ENCODE peak calls at places on chromosomes 7 and 10, in seven cellular contexts. F is substantia nigra; V is transverse colon; X is OCI-LY7; M is effector memory CD4-positive, alpha-beta T cell; S is pancreas; A is RWPE1. O is an unnamed sample.

GRCh38 chr7:101156866-101157589 is 2.8 kb downstream of the AP1S1 start:
- DNase-seq in F (no peak), V (peak; percentile 80), X (no peak), M (no peak), S (no peak), A (peak; percentile 81), O (no peak)

GRCh38 chr10:47023237-47024045 is 112.2 kb downstream of the PTPN20 start:
- DNase-seq in F (no peak), V (no peak), X (no peak), M (no peak), S (no peak), A (no peak), O (peak; percentile 20)

GRCh38 chr7:27560706-27561235 is 101.9 kb downstream of the HIBADH start:
- DNase-seq in F (no peak), V (no peak), X (no peak), M (no peak), S (no peak), A (no peak), O (no peak)

GRCh38 chr10:27547482-27547881 is 43.4 kb downstream of the RAB18 start:
- DNase-seq in F (no peak), V (no peak), X (no peak), M (no peak), S (no peak), A (no peak), O (no peak)

GRCh38 chr7:103094102-103094501 is 19.2 kb downstream of the ARMC10 start:
- DNase-seq in F (no peak), V (no peak), X (no peak), M (no peak), S (no peak), A (no peak), O (no peak)

GRCh38 chr7:67019562-67020390 is 23.1 kb downstream of the TYW1 start:
- DNase-seq in F (no peak), V (no peak), X (no peak), M (no peak), S (no peak), A (no peak), O (no peak)

GRCh38 chr10:35217458-35217857 is 90.8 kb downstream of the CREM start:
- DNase-seq in F (no peak), V (no peak), X (no peak), M (no peak), S (no peak), A (no peak), O (peak; percentile 71)

GRCh38 chr7:96075510-96076349 is 246.2 kb downstream of the SLC25A13 start:
- DNase-seq in F (peak; percentile 65), V (peak; percentile 41), X (peak; percentile 25), M (peak; percentile 2), S (peak; percentile 76), A (peak; percentile 71), O (peak; percentile 85)

DNA sequence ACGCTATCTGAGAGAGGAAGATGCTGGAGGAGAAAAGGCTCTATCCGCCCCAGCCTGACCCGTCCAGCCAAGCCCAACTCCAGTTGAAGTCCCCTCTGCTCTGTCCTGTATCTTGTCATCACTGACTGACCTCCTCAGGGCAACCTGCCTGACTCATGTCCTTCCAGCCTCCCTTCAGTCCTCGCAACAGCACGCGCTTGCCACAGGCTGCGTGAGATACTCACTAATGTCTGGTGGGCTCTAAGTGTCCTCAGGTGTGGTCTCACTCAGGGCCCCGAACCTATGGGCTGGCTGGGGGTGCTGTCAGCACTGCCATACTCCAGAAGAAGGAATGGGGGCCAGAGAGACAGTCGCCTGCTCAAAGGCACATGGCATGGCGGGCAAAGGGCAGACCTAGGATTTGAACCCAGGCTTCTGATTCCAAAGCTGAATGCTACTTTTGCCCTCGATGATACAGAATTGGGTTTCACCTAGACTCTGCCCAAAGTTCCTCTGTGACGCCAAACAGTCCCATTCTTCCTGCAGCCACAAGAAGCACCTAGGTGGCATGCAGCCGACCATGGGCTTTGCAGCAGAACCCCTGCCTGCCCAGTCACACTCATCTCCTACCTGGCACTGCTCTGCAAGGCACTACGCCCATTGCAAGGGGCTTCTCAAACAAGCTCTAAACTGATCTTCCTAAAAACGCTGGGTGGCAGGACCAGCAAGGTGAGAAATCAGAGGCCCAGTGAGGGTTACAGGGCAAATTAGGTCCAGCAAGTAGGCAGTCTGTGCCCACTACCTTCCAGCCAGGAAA is 8.5 kb downstream of the FAM53B start:
- DNase-seq in F (no peak), V (no peak), X (no peak), M (no peak), S (no peak), A (no peak), O (no peak)
- H3K27ac ChIP-seq in F (peak overlapping the region; percentile 96), V (peak overlapping the region; percentile 87), X (no peak overlapping the region), M (peak overlapping the region; percentile 80), S (peak overlapping the region; percentile 4), A (peak overlapping the region; percentile 91), O (peak overlapping the region; percentile 91)

GRCh38 chr10:73554729-73555128 is 36.4 kb downstream of the USP54 start:
- DNase-seq in F (no peak), V (no peak), X (no peak), M (no peak), S (no peak), A (no peak), O (no peak)

GRCh38 chr10:73553316-73553715 is 37.8 kb downstream of the USP54 start:
- DNase-seq in F (peak; percentile 80), V (no peak), X (no peak), M (no peak), S (no peak), A (no peak), O (no peak)

GRCh38 chr10:73553726-73554125 is 37.4 kb downstream of the USP54 start:
- DNase-seq in F (no peak), V (no peak), X (no peak), M (no peak), S (no peak), A (no peak), O (no peak)

GRCh38 chr10:73551515-73551914 is 39.6 kb downstream of the USP54 start:
- DNase-seq in F (no peak), V (no peak), X (no peak), M (no peak), S (no peak), A (no peak), O (no peak)

GRCh38 chr10:73552819-73553218 is 38.3 kb downstream of the USP54 start:
- DNase-seq in F (no peak), V (no peak), X (no peak), M (no peak), S (no peak), A (no peak), O (no peak)
- H3K27ac ChIP-seq in F (peak overlapping the region; percentile 93), V (peak overlapping the region; percentile 73), X (no peak overlapping the region), M (no peak overlapping the region), S (no peak overlapping the region), A (no peak overlapping the region), O (no peak overlapping the region)

GRCh38 chr7:134827436-134827835 is 48.0 kb downstream of the CALD1 start:
- DNase-seq in F (no peak), V (no peak), X (no peak), M (no peak), S (no peak), A (no peak), O (no peak)
- H3K27ac ChIP-seq in F (no peak overlapping the region), V (peak overlapping the region; percentile 80), X (no peak overlapping the region), M (no peak overlapping the region), S (no peak overlapping the region), A (no peak overlapping the region), O (no peak overlapping the region)

GRCh38 chr10:15348579-15348978 is 22.5 kb downstream of the FAM171A1 start:
- DNase-seq in F (no peak), V (no peak), X (no peak), M (no peak), S (no peak), A (no peak), O (no peak)

GRCh38 chr10:15344876-15345285 is 26.2 kb downstream of the FAM171A1 start:
- DNase-seq in F (peak; percentile 39), V (no peak), X (no peak), M (no peak), S (no peak), A (peak; percentile 24), O (no peak)

GRCh38 chr10:15345450-15345849 is 25.6 kb downstream of the FAM171A1 start:
- DNase-seq in F (no peak), V (no peak), X (no peak), M (no peak), S (no peak), A (no peak), O (no peak)

GRCh38 chr10:15347205-15347604 is 23.9 kb downstream of the FAM171A1 start:
- DNase-seq in F (no peak), V (no peak), X (no peak), M (no peak), S (no peak), A (no peak), O (no peak)

GRCh38 chr10:15346440-15347141 is 24.5 kb downstream of the FAM171A1 start:
- DNase-seq in F (peak; percentile 27), V (no peak), X (no peak), M (no peak), S (no peak), A (no peak), O (no peak)
- H3K27ac ChIP-seq in F (peak overlapping the region; percentile 82), V (peak overlapping the region; percentile 88), X (no peak overlapping the region), M (no peak overlapping the region), S (no peak overlapping the region), A (no peak overlapping the region), O (no peak overlapping the region)

GRCh38 chr10:91582063-91582673 is 50.7 kb downstream of the PPP1R3C start:
- DNase-seq in F (no peak), V (no peak), X (no peak), M (no peak), S (no peak), A (no peak), O (no peak)

GRCh38 chr10:91576096-91576545 is 56.8 kb downstream of the PPP1R3C start:
- DNase-seq in F (no peak), V (no peak), X (no peak), M (no peak), S (no peak), A (no peak), O (no peak)

GRCh38 chr10:91575044-91575610 is 57.7 kb downstream of the PPP1R3C start:
- DNase-seq in F (peak; percentile 34), V (no peak), X (no peak), M (no peak), S (no peak), A (no peak), O (no peak)

GRCh38 chr10:91574236-91574635 is 58.6 kb downstream of the PPP1R3C start:
- DNase-seq in F (no peak), V (no peak), X (no peak), M (no peak), S (no peak), A (no peak), O (no peak)

GRCh38 chr10:91579351-91579985 is 53.4 kb downstream of the PPP1R3C start:
- DNase-seq in F (no peak), V (no peak), X (no peak), M (no peak), S (no peak), A (no peak), O (no peak)
- H3K27ac ChIP-seq in F (no peak overlapping the region), V (peak overlapping the region; percentile 32), X (no peak overlapping the region), M (no peak overlapping the region), S (no peak overlapping the region), A (no peak overlapping the region), O (no peak overlapping the region)

GRCh38 chr7:116569737-116570136 is 44.9 kb downstream of the CAV1 start:
- DNase-seq in F (no peak), V (no peak), X (no peak), M (no peak), S (no peak), A (peak; percentile 82), O (no peak)
- H3K27ac ChIP-seq in F (no peak overlapping the region), V (no peak overlapping the region), X (no peak overlapping the region), M (no peak overlapping the region), S (no peak overlapping the region), A (no peak overlapping the region), O (no peak overlapping the region)

O was measured in upper lobe of left lung.